ENCODE peak calls at places on chromosomes 1 and 21, in four cellular contexts. W is AG04449; D is mesendoderm; I is activated CD8-positive, alpha-beta memory T cell treated with anti-CD3 and anti-CD28 coated beads, Interleukin-2, amount 50 U/mL, for 48 hours. Z is an unnamed sample.

GRCh38 chr1:116515702-116516101 is 55.1 kb downstream of the CD58 start:
- DNase-seq in W (no peak), D (no peak), I (no peak), Z (no peak)

GRCh38 chr1:153697873-153698647 is 19.6 kb downstream of the NPR1 start:
- DNase-seq in W (no peak), D (peak; percentile 67), I (no peak), Z (peak; percentile 30)

GRCh38 chr1:222105393-222105737 is 363.5 kb upstream of the DUSP10 start:
- DNase-seq in W (no peak), D (peak; percentile 51), I (no peak), Z (peak; percentile 53)

GRCh38 chr1:94273111-94273510 is 35.7 kb upstream of the ARHGAP29 start:
- DNase-seq in W (no peak), D (no peak), I (no peak), Z (no peak)

GRCh38 chr1:204084247-204084772 is 11.4 kb downstream of the SOX13 start:
- DNase-seq in W (no peak), D (peak; percentile 88), I (no peak), Z (peak; percentile 71)

GRCh38 chr1:198686069-198686728 is 47.4 kb downstream of the PTPRC start:
- DNase-seq in W (no peak), D (peak; percentile 30), I (no peak), Z (peak; percentile 72)

GRCh38 chr1:11295905-11296304 is 22.9 kb downstream of the UBIAD1 start:
- DNase-seq in W (no peak), D (no peak), I (no peak), Z (no peak)

GRCh38 chr21:15682977-15683376 is 46.8 kb upstream of the USP25 start:
- DNase-seq in W (no peak), D (no peak), I (no peak), Z (no peak)

GRCh38 chr1:87202922-87203655 is 125.6 kb upstream of the LMO4 start:
- DNase-seq in W (no peak), D (no peak), I (no peak), Z (no peak)

GRCh38 chr1:91900538-91900937 is 14.6 kb upstream of the TGFBR3 start:
- DNase-seq in W (peak; percentile 77), D (no peak), I (no peak), Z (no peak)

GRCh38 chr21:27419153-27419552 is 452.3 kb upstream of the ADAMTS5 start:
- DNase-seq in W (no peak), D (no peak), I (no peak), Z (no peak)

GRCh38 chr1:181905944-181906597 is 155.4 kb downstream of the ZNF648 start:
- DNase-seq in W (no peak), D (no peak), I (no peak), Z (no peak)

GRCh38 chr1:2431503-2431902 is 19.1 kb upstream of the PEX10 start:
- DNase-seq in W (no peak), D (no peak), I (no peak), Z (no peak)

GRCh38 chr21:43362306-43362927 is 64.5 kb downstream of the SIK1 start:
- DNase-seq in W (peak; percentile 61), D (peak; percentile 37), I (peak; percentile 85), Z (peak; percentile 88)

GRCh38 chr1:177600371-177600770 is 369.5 kb downstream of the SEC16B start:
- DNase-seq in W (no peak), D (no peak), I (no peak), Z (peak; percentile 92)

GRCh38 chr1:223708001-223708359 is 4.4 kb upstream of the CAPN2 start:
- DNase-seq in W (no peak), D (no peak), I (peak; percentile 46), Z (no peak)

GRCh38 chr21:34029724-34030528 is 43.5 kb upstream of the MRPS6 start:
- DNase-seq in W (no peak), D (peak; percentile 96), I (peak; percentile 63), Z (peak; percentile 84)

GRCh38 chr21:43345746-43346409 is 81.1 kb downstream of the SIK1 start:
- DNase-seq in W (no peak), D (no peak), I (peak; percentile 60), Z (no peak)